ENCODE peak calls at places on chromosomes 13 and 19, in five cellular contexts. F, M, I, U and L are unnamed samples.
A peak's percentile ranks its signal among the peaks of the same experiment; 100 is the strongest.

GRCh38 chr13:70792121-70792520 is 683.9 kb upstream of the KLHL1 start:
- DNase-seq in F (no peak), M (no peak), I (no peak), U (no peak), L (no peak)

GRCh38 chr19:13195678-13196077 is 45.5 kb downstream of the IER2 start:
- DNase-seq in F (no peak), M (no peak), I (no peak), U (no peak), L (no peak)

GRCh38 chr13:77143325-77143907 is 116.5 kb upstream of the FBXL3 start:
- DNase-seq in F (no peak), M (no peak), I (no peak), U (no peak), L (no peak)

GRCh38 chr13:98890920-98891319 is 86.9 kb downstream of the DOCK9 start:
- DNase-seq in F (no peak), M (no peak), I (no peak), U (no peak), L (no peak)

GRCh38 chr19:49860716-49861100 is 6.7 kb downstream of the PNKP start:
- DNase-seq in F (no peak), M (no peak), I (no peak), U (no peak), L (peak; percentile 46)

GRCh38 chr19:4971424-4971793 is 2.5 kb downstream of the KDM4B start:
- DNase-seq in F (no peak), M (no peak), I (peak; percentile 58), U (no peak), L (peak; percentile 72)

GRCh38 chr19:54188224-54188871 is 1.0 kb downstream of the MBOAT7 start:
- DNase-seq in F (no peak), M (no peak), I (no peak), U (no peak), L (peak; percentile 78)

GRCh38 chr19:52716578-52716977 is 18.3 kb downstream of the ZNF611 start:
- DNase-seq in F (no peak), M (no peak), I (no peak), U (no peak), L (no peak)

GRCh38 chr13:55219538-55219937 is 1921.2 kb upstream of the PRR20A start:
- DNase-seq in F (no peak), M (no peak), I (no peak), U (no peak), L (no peak)

GRCh38 chr19:36837525-36837901 is 674 bp downstream of the ZNF790 start:
- DNase-seq in F (no peak), M (no peak), I (no peak), U (no peak), L (peak; percentile 23)

GRCh38 chr19:56132316-56132822 is 8.7 kb upstream of the ZNF444 start:
- DNase-seq in F (no peak), M (no peak), I (no peak), U (no peak), L (no peak)

GRCh38 chr19:56134655-56134922 is 6.5 kb upstream of the ZNF444 start:
- DNase-seq in F (no peak), M (no peak), I (no peak), U (no peak), L (no peak)

GRCh38 chr19:56136362-56136761 is 4.7 kb upstream of the ZNF444 start:
- DNase-seq in F (no peak), M (no peak), I (no peak), U (no peak), L (no peak)

GRCh38 chr19:56131651-56132050 is 9.4 kb upstream of the ZNF444 start:
- DNase-seq in F (no peak), M (no peak), I (no peak), U (no peak), L (no peak)

GRCh38 chr19:56133858-56134654 is 7.0 kb upstream of the ZNF444 start:
- DNase-seq in F (no peak), M (no peak), I (no peak), U (no peak), L (no peak)
- H3K27ac ChIP-seq in F (no peak overlapping the region), M (no peak overlapping the region), I (no peak overlapping the region), U (no peak overlapping the region), L (no peak overlapping the region)

DNA sequence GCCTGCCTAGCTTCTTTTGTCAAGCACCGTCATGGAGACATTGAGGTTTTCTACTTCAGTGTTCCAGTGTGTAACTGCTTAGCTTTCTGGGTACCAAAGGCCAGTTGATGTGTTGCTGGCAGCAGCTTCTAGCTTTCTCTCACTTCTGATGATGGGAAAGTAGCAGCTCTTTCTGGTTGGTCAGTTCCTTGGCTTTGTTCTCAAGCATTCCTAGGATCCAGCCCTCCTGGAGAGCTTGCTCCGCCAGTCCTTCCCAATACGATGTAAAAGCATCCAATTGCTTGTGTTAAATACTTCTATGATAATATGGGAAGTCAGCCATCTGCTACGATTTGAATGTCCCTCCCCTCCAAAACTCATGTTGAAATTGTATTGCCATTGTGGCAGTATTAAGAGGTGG is 182.8 kb downstream of the UGGT2 start:
- DNase-seq in F (no peak), M (no peak), I (no peak), U (no peak), L (no peak)
- H3K27ac ChIP-seq in F (no peak overlapping the region), M (no peak overlapping the region), I (no peak overlapping the region), U (no peak overlapping the region), L (no peak overlapping the region)

GRCh38 chr13:80436571-80437169 is 95.7 kb upstream of the SPRY2 start:
- DNase-seq in F (no peak), M (no peak), I (no peak), U (no peak), L (no peak)
- H3K27ac ChIP-seq in F (peak overlapping the region; percentile 85), M (no peak overlapping the region), I (no peak overlapping the region), U (peak overlapping the region; percentile 82), L (no peak overlapping the region)

DNA sequence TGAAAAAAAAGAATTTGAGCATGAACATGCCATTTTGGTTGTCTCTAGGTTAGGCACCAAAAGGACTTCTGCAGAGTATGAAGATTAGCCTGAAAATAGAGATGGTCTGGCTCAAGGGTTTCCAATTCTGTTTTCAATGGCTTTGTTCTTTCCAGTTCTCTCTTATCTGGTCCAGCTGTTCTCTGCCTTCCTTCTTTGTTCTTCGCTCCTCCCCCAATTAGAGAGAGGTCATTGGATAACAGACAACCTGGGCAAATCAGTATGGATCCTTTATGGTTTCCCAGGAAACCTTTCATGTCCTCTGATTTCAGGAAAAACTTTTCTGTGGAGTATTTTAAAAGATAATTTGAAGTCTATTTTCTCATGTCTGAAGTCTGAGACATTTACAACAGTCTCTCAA is 623.4 kb downstream of the PCDH17 start:
- DNase-seq in F (no peak), M (no peak), I (no peak), U (no peak), L (no peak)
- H3K27ac ChIP-seq in F (no peak overlapping the region), M (no peak overlapping the region), I (no peak overlapping the region), U (no peak overlapping the region), L (no peak overlapping the region)

GRCh38 chr13:114119196-114119595 is 13.2 kb downstream of the RASA3 start:
- DNase-seq in F (no peak), M (no peak), I (peak; percentile 54), U (no peak), L (no peak)

GRCh38 chr13:114118763-114119123 is 13.7 kb downstream of the RASA3 start:
- DNase-seq in F (no peak), M (no peak), I (no peak), U (no peak), L (no peak)

GRCh38 chr13:114115796-114116195 is 16.6 kb downstream of the RASA3 start:
- DNase-seq in F (no peak), M (peak; percentile 14), I (peak; percentile 11), U (no peak), L (peak; percentile 30)

GRCh38 chr13:114116734-114117133 is 15.7 kb downstream of the RASA3 start:
- DNase-seq in F (no peak), M (no peak), I (no peak), U (no peak), L (no peak)

GRCh38 chr13:114118086-114118762 is 14.2 kb downstream of the RASA3 start:
- DNase-seq in F (peak; percentile 19), M (no peak), I (no peak), U (no peak), L (no peak)
- H3K27ac ChIP-seq in F (peak overlapping the region; percentile 85), M (peak overlapping the region; percentile 61), I (no peak overlapping the region), U (peak overlapping the region; percentile 78), L (no peak overlapping the region)

GRCh38 chr19:16688084-16688483 is 27.1 kb downstream of the TMEM38A start:
- DNase-seq in F (no peak), M (no peak), I (no peak), U (no peak), L (no peak)
- H3K27ac ChIP-seq in F (no peak overlapping the region), M (no peak overlapping the region), I (no peak overlapping the region), U (no peak overlapping the region), L (no peak overlapping the region)

GRCh38 chr19:6198896-6199239 is 63.4 kb downstream of the ACSBG2 start:
- DNase-seq in F (no peak), M (no peak), I (no peak), U (no peak), L (no peak)
- H3K27ac ChIP-seq in F (no peak overlapping the region), M (no peak overlapping the region), I (no peak overlapping the region), U (peak overlapping the region; percentile 68), L (no peak overlapping the region)

DNA sequence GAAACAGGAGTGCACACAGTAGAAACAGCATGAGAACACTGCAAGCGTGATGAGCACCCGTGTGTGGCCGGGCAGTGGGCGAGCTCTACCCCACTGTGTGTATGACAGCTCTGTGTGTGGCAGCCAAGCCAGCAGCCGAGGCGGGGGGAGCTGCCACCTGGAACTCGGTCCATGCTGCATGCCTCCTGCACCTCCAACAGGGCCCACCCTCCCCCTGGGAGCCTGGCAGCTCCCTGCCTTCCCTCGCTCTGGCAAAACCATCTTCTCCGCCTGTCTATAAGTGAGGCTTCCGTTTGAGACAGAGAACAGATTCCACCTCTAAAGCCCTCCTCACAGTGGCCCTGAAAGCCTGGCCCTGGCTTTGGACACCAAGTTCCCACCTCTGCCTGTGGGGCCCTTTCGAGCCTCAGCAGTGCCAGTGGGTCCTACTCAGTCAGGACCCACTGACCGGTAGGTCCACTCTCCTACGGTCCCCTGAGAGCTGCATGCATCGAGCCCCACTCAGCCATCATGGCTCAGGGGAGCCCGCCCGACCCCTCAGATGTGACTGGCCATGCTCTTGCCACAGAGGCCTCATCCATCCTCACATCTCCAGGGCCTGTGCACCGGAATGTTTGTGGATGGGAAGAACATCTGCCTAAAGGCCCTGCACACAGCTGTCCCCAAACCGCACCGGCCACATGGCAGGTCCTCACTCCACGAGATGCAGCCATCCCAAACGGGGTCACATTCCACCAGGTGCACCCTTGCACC is 52.4 kb upstream of the C13orf46 start:
- DNase-seq in F (peak; percentile 57), M (peak; percentile 73), I (no peak), U (peak; percentile 10), L (no peak)
- H3K27ac ChIP-seq in F (peak overlapping the region; percentile 63), M (peak overlapping the region; percentile 61), I (no peak overlapping the region), U (no peak overlapping the region), L (no peak overlapping the region)

GRCh38 chr13:110641055-110642015 is 26.0 kb downstream of the NAXD start:
- DNase-seq in F (peak; percentile 61), M (no peak), I (peak; percentile 69), U (no peak), L (peak; percentile 26)
- H3K27ac ChIP-seq in F (peak overlapping the region; percentile 13), M (peak overlapping the region; percentile 68), I (peak overlapping the region; percentile 40), U (no peak overlapping the region), L (peak overlapping the region; percentile 75)